ENCODE peak calls at places on chromosomes 5 and 9, in eight cellular contexts. K is D341Med; V is iPS DF 19.7; D is PC-3; M is naive thymus-derived CD8-positive, alpha-beta T cell; Z is OCI-LY7; H is right cardiac atrium; P is spleen. I is an unnamed sample.
A peak's percentile ranks its signal among the peaks of the same experiment; 100 is the strongest.

GRCh38 chr5:61330879-61331406 is 1.1 kb upstream of the ZSWIM6 start:
- DNase-seq in K (peak; percentile 84), V (no peak), D (peak; percentile 77), M (peak; percentile 81), Z (peak; percentile 4), H (peak; percentile 75), P (peak; percentile 96), I (peak; percentile 81)

GRCh38 chr9:20551835-20552234 is 70.5 kb downstream of the MLLT3 start:
- DNase-seq in K (no peak), V (no peak), D (peak; percentile 59), M (no peak), Z (no peak), H (no peak), P (no peak), I (no peak)

GRCh38 chr5:79464695-79465332 is 49.1 kb downstream of the HOMER1 start:
- DNase-seq in K (peak; percentile 41), V (no peak), D (peak; percentile 52), M (peak; percentile 38), Z (peak; percentile 60), H (no peak), P (no peak), I (no peak)

GRCh38 chr9:131618071-131618479 is 72.8 kb downstream of the PRRT1B start:
- DNase-seq in K (no peak), V (no peak), D (no peak), M (no peak), Z (no peak), H (peak; percentile 70), P (no peak), I (no peak)

GRCh38 chr5:39191216-39191615 is 28.1 kb downstream of the FYB1 start:
- DNase-seq in K (no peak), V (no peak), D (no peak), M (peak; percentile 57), Z (no peak), H (no peak), P (no peak), I (no peak)

GRCh38 chr5:174243904-174244303 is 198.4 kb downstream of the NSG2 start:
- DNase-seq in K (no peak), V (no peak), D (no peak), M (no peak), Z (no peak), H (no peak), P (no peak), I (no peak)

GRCh38 chr9:110895141-110895912 is 142.9 kb downstream of the LPAR1 start:
- DNase-seq in K (no peak), V (no peak), D (no peak), M (no peak), Z (no peak), H (peak; percentile 80), P (no peak), I (peak; percentile 48)

GRCh38 chr5:107705390-107706014 is 34.8 kb upstream of the EFNA5 start:
- DNase-seq in K (no peak), V (no peak), D (peak; percentile 78), M (no peak), Z (no peak), H (no peak), P (no peak), I (no peak)

GRCh38 chr5:71903826-71904225 is 184.8 kb downstream of the CARTPT start:
- DNase-seq in K (no peak), V (no peak), D (no peak), M (no peak), Z (no peak), H (no peak), P (no peak), I (no peak)

I was measured in ureter.